ENCODE peak calls at places on chromosome 4, in nine cellular contexts. F is cardiac fibroblast, U is fibroblast of lung, L is right atrium auricular region, T is fibroblast of mammary gland, P is A549, J is endodermal cell, W is OCI-LY7, Z is A673. R is an unnamed sample.

GRCh38 chr4:169249214-169249973 is 21.4 kb downstream of the SH3RF1 start:
- DNase-seq in Z (no peak), J (no peak), W (no peak), T (peak), L (no peak), P (peak), F (peak), U (peak), R (peak)

GRCh38 chr4:34766935-34767859 is 1477.1 kb downstream of the ARAP2 start:
- DNase-seq in P (no peak), J (no peak), T (no peak), W (no peak), U (no peak), F (no peak), Z (no peak), L (no peak), R (no peak)

GRCh38 chr4:156169011-156169410 is 215.3 kb upstream of the CTSO start:
- DNase-seq in Z (peak), L (no peak), F (peak), P (peak), J (peak), U (peak), W (peak), T (peak), R (peak)

GRCh38 chr4:23135792-23136645 is 443.3 kb downstream of the GBA3 start:
- DNase-seq in J (no peak), T (peak), U (peak), W (peak), P (peak), L (no peak), Z (peak), F (peak), R (peak)

GRCh38 chr4:73764513-73764912 is 24.1 kb downstream of the CXCL8 start:
- DNase-seq in Z (no peak), J (no peak), P (no peak), T (peak), L (no peak), U (peak), F (peak), W (no peak), R (peak)

GRCh38 chr4:112288455-112288854 is 2.8 kb upstream of the TIFA start:
- DNase-seq in J (no peak), P (no peak), L (no peak), U (no peak), F (no peak), T (no peak), Z (no peak), W (peak), R (no peak)

GRCh38 chr4:169774466-169775445 is 17.0 kb upstream of the HPF1 start:
- DNase-seq in P (no peak), J (peak), W (no peak), U (no peak), T (no peak), F (peak), L (no peak), Z (no peak), R (peak)

GRCh38 chr4:48898733-48899431 is 7.7 kb downstream of the OCIAD2 start:
- DNase-seq in F (peak), W (peak), T (peak), Z (peak), J (no peak), P (no peak), L (no peak), U (peak), R (peak)

GRCh38 chr4:106898621-106899230 is 137.4 kb downstream of the DKK2 start:
- DNase-seq in W (peak), Z (peak), L (no peak), J (peak), F (peak), P (peak), T (peak), U (peak), R (peak)

GRCh38 chr4:185383451-185383850 is 12.3 kb downstream of the LRP2BP start:
- DNase-seq in L (no peak), W (no peak), F (no peak), T (no peak), Z (no peak), P (no peak), U (no peak), J (no peak), R (no peak)

GRCh38 chr4:115323106-115323684 is 209.8 kb upstream of the NDST4 start:
- DNase-seq in T (no peak), Z (peak), F (no peak), P (no peak), L (no peak), W (no peak), U (peak), J (no peak), R (peak)

GRCh38 chr4:73070072-73070385 is 513 bp upstream of the COX18 start:
- DNase-seq in P (no peak), L (no peak), F (no peak), W (no peak), J (no peak), Z (peak), T (no peak), U (no peak), R (no peak)

GRCh38 chr4:169619518-169619957 is 840 bp upstream of the CLCN3 start:
- DNase-seq in U (peak), W (peak), P (peak), Z (peak), L (no peak), T (peak), F (peak), J (peak), R (peak)

GRCh38 chr4:168509786-168510185 is 12.9 kb downstream of the PALLD start:
- DNase-seq in U (peak), T (peak), L (no peak), P (no peak), J (no peak), Z (peak), F (peak), W (no peak), R (no peak)

GRCh38 chr4:138678985-138679746 is 336.4 kb upstream of the NOCT start:
- DNase-seq in F (no peak), P (no peak), J (no peak), L (no peak), Z (no peak), U (no peak), T (no peak), W (no peak), R (no peak)

GRCh38 chr4:150385606-150386005 is 196.3 kb upstream of the MAB21L2 start:
- DNase-seq in P (no peak), T (peak), L (no peak), J (no peak), Z (peak), W (no peak), U (peak), F (peak), R (peak)

GRCh38 chr4:139488442-139488841 is 34.5 kb downstream of the RAB33B start:
- DNase-seq in T (no peak), F (no peak), J (no peak), U (no peak), L (no peak), P (no peak), W (no peak), Z (no peak), R (no peak)

GRCh38 chr4:14783011-14783877 is 219.0 kb upstream of the CPEB2 start:
- DNase-seq in P (no peak), L (no peak), Z (peak), F (peak), J (no peak), T (peak), U (peak), W (no peak), R (peak)

DNA sequence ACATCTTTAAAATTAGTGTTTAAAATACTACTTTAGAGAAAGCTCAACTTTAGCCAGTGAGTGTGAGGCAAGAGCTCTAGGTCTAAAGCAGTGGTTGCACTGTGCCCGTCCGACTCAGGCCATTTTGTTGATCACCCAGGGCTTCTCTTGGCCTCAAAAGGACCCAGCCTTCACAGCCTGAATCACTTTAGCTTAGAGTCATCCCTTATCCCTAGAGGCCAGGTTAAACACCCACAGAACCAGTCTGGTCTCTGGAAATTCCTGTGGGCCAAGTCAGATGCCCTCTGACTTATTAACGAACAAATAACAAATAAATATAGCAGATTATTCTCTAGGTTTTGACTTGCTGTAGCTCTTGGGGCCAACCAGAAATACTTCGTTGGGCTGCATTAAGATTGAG is 102.3 kb downstream of the WWC2 start:
- DNase-seq in P (no peak), J (no peak), Z (no peak), L (no peak), U (peak), W (no peak), T (peak), F (peak), R (peak)
- H3K4me3 ChIP-seq in P (no peak), J (no peak), Z (no peak), L (no peak), U (no peak), W (no peak), T (no peak), F (no peak), R (no peak)

DNA sequence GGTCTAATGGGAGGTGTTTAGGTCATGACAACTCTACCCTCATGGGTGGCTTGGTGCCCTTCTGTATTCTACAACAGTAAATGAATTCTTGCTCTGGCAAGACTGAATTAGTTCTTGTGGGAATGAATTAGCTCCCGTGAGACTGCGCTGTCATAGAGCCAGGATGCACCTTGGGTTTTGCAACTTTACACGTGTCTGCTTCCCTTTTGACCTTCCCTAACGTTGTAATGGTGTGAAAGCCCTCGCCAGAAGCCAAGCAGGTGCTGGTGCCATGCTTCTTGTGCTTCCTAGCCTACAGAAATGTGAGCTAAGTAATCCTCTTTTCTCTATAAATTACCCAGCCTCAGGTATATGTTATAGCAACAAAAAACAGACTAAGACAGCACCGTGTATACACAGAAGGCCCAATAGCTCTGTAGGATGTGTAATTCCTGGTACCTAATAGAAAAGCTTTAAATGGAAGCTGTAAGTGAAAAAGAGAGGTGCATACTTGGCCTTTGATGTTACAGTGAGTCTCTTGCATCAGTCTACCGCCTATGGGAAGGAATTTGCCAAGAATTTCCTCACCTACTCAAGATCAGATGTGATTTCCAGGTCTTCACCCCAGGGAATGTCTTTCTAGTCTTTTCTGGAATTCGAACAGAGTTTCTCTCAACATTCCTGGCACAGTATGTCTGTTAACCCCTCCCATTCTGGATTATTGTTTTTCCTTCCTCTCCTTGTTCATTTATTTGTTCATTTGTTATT is 3.2 kb upstream of the ENPEP start:
- DNase-seq in Z (no peak), U (peak), L (no peak), J (peak), P (no peak), F (no peak), T (no peak), W (no peak), R (no peak)
- TF ChIP-seq CTCF in Z (no peak), U (no peak), L (no peak), J (peak), P (no peak), F (no peak), T (no peak), W (no peak), R (no peak)

GRCh38 chr4:1752284-1753041 is 31.1 kb downstream of the TACC3 start:
- DNase-seq in Z (no peak), P (no peak), F (peak), U (no peak), L (no peak), J (peak), T (peak), W (no peak), R (no peak)
- H3K4me3 ChIP-seq in Z (no peak), P (no peak), F (no peak), U (no peak), L (peak), J (no peak), T (no peak), W (no peak), R (no peak)

GRCh38 chr4:36363024-36363423 is 81.6 kb downstream of the DTHD1 start:
- DNase-seq in Z (no peak), F (peak), J (no peak), P (peak), W (no peak), U (peak), T (no peak), L (no peak), R (peak)

GRCh38 chr4:36360755-36361154 is 79.3 kb downstream of the DTHD1 start:
- DNase-seq in P (no peak), U (no peak), W (no peak), L (no peak), T (no peak), F (no peak), Z (no peak), J (no peak), R (no peak)

GRCh38 chr4:36358173-36358572 is 76.8 kb downstream of the DTHD1 start:
- DNase-seq in W (no peak), P (no peak), L (no peak), J (no peak), U (no peak), F (no peak), Z (no peak), T (no peak), R (no peak)
- TF ChIP-seq CTCF in W (no peak), P (no peak), L (no peak), J (no peak), U (no peak), F (no peak), Z (no peak), T (no peak), R (no peak)

GRCh38 chr4:8203817-8204216 is 4.7 kb downstream of the SH3TC1 start:
- DNase-seq in F (no peak), T (no peak), W (no peak), U (no peak), J (no peak), P (no peak), L (no peak), Z (no peak), R (no peak)
- H3K4me3 ChIP-seq in F (no peak), T (no peak), W (no peak), U (no peak), J (no peak), P (no peak), L (no peak), Z (no peak), R (no peak)